ENCODE peak calls at places on chromosomes 11 and 22, in nine cellular contexts. W, L, O, T, B, E, X, U and Y are unnamed samples.

GRCh38 chr11:32448232-32448631 is 12.9 kb upstream of the WT1 start:
- DNase-seq in T (no peak), O (no peak), L (peak), W (peak), B (peak), E (peak), U (peak), X (peak), Y (peak)

GRCh38 chr11:16610738-16611388 is 127.6 kb upstream of the C11orf58 start:
- DNase-seq in O (no peak), L (no peak), X (no peak), E (no peak), W (peak), U (no peak), T (no peak), B (no peak), Y (no peak)

GRCh38 chr22:48141301-48141700 is 1378.9 kb downstream of the TBC1D22A start:
- DNase-seq in W (no peak), T (no peak), O (no peak), E (no peak), U (no peak), B (no peak), L (no peak), X (no peak), Y (no peak)

GRCh38 chr11:67271548-67272284 is 5.4 kb downstream of the GRK2 start:
- DNase-seq in T (no peak), X (no peak), E (no peak), B (peak), L (no peak), U (no peak), O (no peak), W (no peak), Y (peak)

GRCh38 chr11:96173424-96173823 is 169.6 kb downstream of the MAML2 start:
- DNase-seq in L (no peak), W (no peak), O (no peak), E (no peak), U (no peak), X (no peak), B (no peak), T (no peak), Y (peak)

GRCh38 chr11:4087551-4087950 is 7.0 kb upstream of the RRM1 start:
- DNase-seq in X (no peak), B (no peak), T (no peak), W (peak), E (no peak), L (no peak), U (no peak), O (no peak), Y (no peak)

GRCh38 chr11:7672276-7672959 is 882 bp downstream of the CYB5R2 start:
- DNase-seq in B (no peak), U (no peak), L (no peak), T (no peak), O (no peak), X (no peak), E (no peak), W (no peak), Y (no peak)

GRCh38 chr22:18076060-18076497 is 1.7 kb upstream of the PEX26 start:
- DNase-seq in O (peak), X (peak), W (peak), U (peak), L (peak), T (peak), B (no peak), E (peak), Y (peak)

GRCh38 chr22:46088541-46089311 is 61.6 kb upstream of the PPARA start:
- DNase-seq in T (no peak), U (no peak), W (no peak), E (no peak), X (no peak), B (no peak), L (no peak), O (no peak), Y (no peak)

GRCh38 chr22:18110194-18110943 is at the start of gene TUBA8:
- DNase-seq in U (no peak), E (no peak), L (no peak), O (peak), T (no peak), B (no peak), X (no peak), W (peak), Y (peak)

GRCh38 chr11:16361108-16361869 is 4.9 kb upstream of the SOX6 start:
- DNase-seq in E (no peak), U (no peak), T (no peak), O (no peak), B (no peak), X (no peak), L (no peak), W (no peak), Y (no peak)

GRCh38 chr22:22520020-22520656 is at the start of gene ZNF280A:
- DNase-seq in E (peak), O (no peak), L (peak), B (no peak), W (peak), X (peak), T (no peak), U (peak), Y (no peak)

GRCh38 chr11:2807276-2807681 is 78.3 kb downstream of the CDKN1C start:
- DNase-seq in U (peak), W (no peak), T (no peak), O (peak), L (no peak), E (no peak), B (no peak), X (no peak), Y (no peak)

GRCh38 chr22:46674367-46674781 is 54.2 kb downstream of the GRAMD4 start:
- DNase-seq in L (no peak), W (no peak), B (no peak), X (no peak), E (no peak), T (no peak), O (no peak), U (no peak), Y (peak)

GRCh38 chr11:47400813-47401279 is 7.5 kb upstream of the SLC39A13 start:
- DNase-seq in X (peak), O (peak), L (no peak), E (no peak), W (no peak), T (no peak), U (no peak), B (peak), Y (no peak)

GRCh38 chr11:44065161-44065571 is 904 bp upstream of the ACCS start:
- DNase-seq in O (no peak), B (no peak), U (no peak), X (no peak), T (no peak), L (no peak), E (no peak), W (peak), Y (no peak)

GRCh38 chr11:46106530-46107407 is 14.5 kb downstream of the PHF21A start:
- DNase-seq in E (no peak), T (no peak), X (peak), B (no peak), L (no peak), O (peak), W (peak), U (no peak), Y (peak)

GRCh38 chr11:45919806-45920530 is 2.3 kb upstream of the PEX16 start:
- DNase-seq in T (no peak), L (no peak), W (no peak), X (no peak), O (peak), E (no peak), B (no peak), U (peak), Y (no peak)

GRCh38 chr22:42913874-42914510 is 56.9 kb upstream of the ARFGAP3 start:
- DNase-seq in E (no peak), W (no peak), B (no peak), U (peak), T (no peak), L (no peak), X (no peak), O (no peak), Y (no peak)

GRCh38 chr11:75996523-75997272 is 181.7 kb downstream of the UVRAG start:
- DNase-seq in L (no peak), T (no peak), U (no peak), X (no peak), O (no peak), B (no peak), E (no peak), W (no peak), Y (no peak)

DNA sequence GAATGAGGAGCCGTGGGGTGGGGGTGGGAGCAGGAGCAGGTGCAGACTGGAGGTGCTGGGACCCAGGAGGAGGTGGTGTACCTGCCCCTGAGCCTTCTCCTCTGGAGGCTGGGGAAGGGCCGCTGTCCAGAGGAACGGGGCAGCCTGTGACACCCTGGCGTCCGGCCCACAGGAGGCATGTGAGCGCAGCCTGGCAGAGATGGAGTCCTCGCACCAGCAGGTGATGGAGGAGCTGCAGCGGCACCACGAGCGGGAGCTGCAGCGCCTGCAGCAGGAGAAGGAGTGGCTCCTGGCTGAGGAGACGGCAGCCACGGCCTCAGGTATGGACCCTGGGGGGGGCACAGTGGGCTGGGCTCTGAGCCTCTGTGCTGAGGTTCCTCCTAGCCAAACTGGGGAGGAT is 42.2 kb upstream of the GCAT start:
- DNase-seq in X (no peak), E (no peak), O (no peak), L (no peak), B (no peak), T (no peak), W (no peak), U (no peak), Y (no peak)
- TF ChIP-seq REST in X (no peak), E (no peak), O (no peak), L (no peak), B (no peak), T (no peak), W (no peak), U (no peak), Y (no peak)

GRCh38 chr22:44385781-44386180 is 73.0 kb upstream of the SHISAL1 start:
- DNase-seq in X (no peak), U (no peak), W (no peak), L (no peak), B (no peak), O (no peak), T (no peak), E (no peak), Y (no peak)

GRCh38 chr22:44383652-44384562 is 71.2 kb upstream of the SHISAL1 start:
- DNase-seq in X (no peak), U (no peak), B (no peak), O (no peak), W (no peak), E (no peak), L (no peak), T (no peak), Y (no peak)

GRCh38 chr22:44383071-44383575 is 70.4 kb upstream of the SHISAL1 start:
- DNase-seq in X (no peak), T (no peak), U (no peak), W (no peak), L (no peak), O (no peak), E (no peak), B (no peak), Y (no peak)

GRCh38 chr22:44384981-44385610 is 72.3 kb upstream of the SHISAL1 start:
- DNase-seq in L (no peak), T (no peak), W (no peak), U (no peak), B (no peak), X (no peak), E (no peak), O (no peak), Y (no peak)

GRCh38 chr22:44384563-44384940 is 71.8 kb upstream of the SHISAL1 start:
- DNase-seq in X (no peak), W (no peak), E (no peak), B (no peak), O (no peak), L (no peak), U (no peak), T (no peak), Y (no peak)
- TF ChIP-seq REST in X (no peak), W (no peak), E (no peak), B (no peak), O (no peak), L (no peak), U (no peak), T (no peak), Y (no peak)

GRCh38 chr11:92838655-92839334 is 130.7 kb upstream of the MTNR1B start:
- DNase-seq in T (no peak), X (no peak), W (peak), L (no peak), O (no peak), U (no peak), E (no peak), B (no peak), Y (no peak)
- TF ChIP-seq REST in T (no peak), X (no peak), W (peak), L (no peak), O (peak), U (no peak), E (no peak), B (no peak), Y (no peak)

DNA sequence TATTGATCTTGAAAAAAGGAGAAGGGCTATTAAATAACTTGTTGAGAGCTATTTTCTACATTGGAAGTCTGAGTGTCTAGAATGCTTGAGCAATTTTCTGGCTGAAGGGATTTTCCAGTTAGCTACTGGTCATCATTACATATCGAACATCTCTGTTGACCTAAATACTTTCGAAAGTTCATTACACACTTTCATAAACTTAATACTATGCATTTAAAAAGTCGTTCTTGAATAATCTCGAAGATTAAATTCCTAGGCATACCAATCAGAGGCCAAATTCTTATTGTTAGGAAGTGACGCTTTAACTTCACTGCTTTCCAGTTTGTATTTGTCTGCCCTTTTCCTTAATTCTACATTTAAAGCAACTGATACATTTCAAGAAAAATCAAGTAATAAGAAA is 13.7 kb downstream of the ETS1 start:
- DNase-seq in U (no peak), O (no peak), T (no peak), X (no peak), W (no peak), E (no peak), B (no peak), L (no peak), Y (no peak)
- TF ChIP-seq REST in U (no peak), O (no peak), T (no peak), X (no peak), W (no peak), E (no peak), B (no peak), L (no peak), Y (no peak)